ENCODE peak calls at places on chromosomes 2 and 18, in four cellular contexts. E, I, T and Y are unnamed samples.

GRCh38 chr2:2940702-2941655 is 436.6 kb downstream of the EIPR1 start:
- DNase-seq in E (no peak), I (no peak), T (no peak), Y (no peak)

GRCh38 chr2:218981390-218982311 is 3.3 kb downstream of the FEV start:
- DNase-seq in E (peak), I (no peak), T (no peak), Y (no peak)

GRCh38 chr18:32769242-32770180 is 3.3 kb downstream of the KLHL14 start:
- DNase-seq in E (no peak), I (no peak), T (peak), Y (no peak)

GRCh38 chr18:28729321-28729720 is 552.4 kb upstream of the CDH2 start:
- DNase-seq in E (no peak), I (no peak), T (no peak), Y (no peak)

GRCh38 chr18:35592298-35592697 is 10.8 kb downstream of the GALNT1 start:
- DNase-seq in E (no peak), I (no peak), T (no peak), Y (no peak)

GRCh38 chr2:128215897-128216645 is 102.6 kb downstream of the HS6ST1 start:
- DNase-seq in E (no peak), I (no peak), T (no peak), Y (no peak)

GRCh38 chr18:49342690-49343089 is 117.8 kb downstream of the DYM start:
- DNase-seq in E (no peak), I (no peak), T (no peak), Y (no peak)

GRCh38 chr2:189798312-189799029 is 14.2 kb downstream of the PMS1 start:
- DNase-seq in E (peak), I (no peak), T (peak), Y (peak)

GRCh38 chr18:70337139-70337972 is 48.5 kb downstream of the SOCS6 start:
- DNase-seq in E (peak), I (peak), T (no peak), Y (peak)

GRCh38 chr2:130873700-130874346 is 37.1 kb downstream of the ARHGEF4 start:
- DNase-seq in E (peak), I (peak), T (peak), Y (peak)

GRCh38 chr2:119706196-119706595 is 27.2 kb downstream of the TMEM177 start:
- DNase-seq in E (no peak), I (no peak), T (no peak), Y (no peak)

GRCh38 chr2:75276093-75277055 is 77.1 kb upstream of the TACR1 start:
- DNase-seq in E (peak), I (peak), T (no peak), Y (no peak)

GRCh38 chr2:141055526-141055925 is 1075.3 kb downstream of the LRP1B start:
- DNase-seq in E (no peak), I (peak), T (no peak), Y (peak)

GRCh38 chr18:34867520-34867919 is 157.4 kb downstream of the DTNA start:
- DNase-seq in E (peak), I (no peak), T (peak), Y (no peak)

GRCh38 chr2:9983413-9984216 is 32.1 kb downstream of the GRHL1 start:
- DNase-seq in E (no peak), I (no peak), T (no peak), Y (no peak)

GRCh38 chr2:54724150-54724559 is 693 bp downstream of the EML6 start:
- DNase-seq in E (no peak), I (no peak), T (no peak), Y (no peak)

GRCh38 chr2:75641587-75641986 is 5.0 kb upstream of the MRPL19 start:
- DNase-seq in E (no peak), I (no peak), T (no peak), Y (no peak)

GRCh38 chr2:23475036-23475435 is 90.1 kb downstream of the KLHL29 start:
- DNase-seq in E (no peak), I (no peak), T (no peak), Y (no peak)

GRCh38 chr18:35024965-35025364 is 16.2 kb upstream of the MAPRE2 start:
- DNase-seq in E (peak), I (peak), T (no peak), Y (peak)

GRCh38 chr18:3132700-3133099 is 87.1 kb downstream of the MYOM1 start:
- DNase-seq in E (no peak), I (no peak), T (no peak), Y (no peak)

GRCh38 chr2:239760596-239760995 is 264.5 kb downstream of the NDUFA10 start:
- DNase-seq in E (no peak), I (no peak), T (no peak), Y (no peak)